ENCODE peak calls at places on chromosomes 11 and 22, in four cellular contexts. One of them, this sample, is unnamed.

GRCh38 chr22:44931077-44931540 is 78.7 kb downstream of the PHF21B start:
- DNase-seq in Calu3: no peak
- DNase-seq in dorsolateral prefrontal cortex: no peak
- DNase-seq in progenitor cell of endocrine pancreas: no peak
- DNase-seq in this sample: no peak

GRCh38 chr11:68430801-68431200 is 29.8 kb upstream of the PPP6R3 start:
- DNase-seq in Calu3: peak
- DNase-seq in progenitor cell of endocrine pancreas: no peak
- DNase-seq in dorsolateral prefrontal cortex: no peak
- DNase-seq in this sample: no peak

GRCh38 chr22:41682033-41682807 is 6.4 kb downstream of the SNU13 start:
- DNase-seq in progenitor cell of endocrine pancreas: peak
- DNase-seq in dorsolateral prefrontal cortex: peak
- DNase-seq in Calu3: peak
- DNase-seq in this sample: no peak

GRCh38 chr22:38193580-38193979 is 8.2 kb upstream of the MAFF start:
- DNase-seq in Calu3: no peak
- DNase-seq in dorsolateral prefrontal cortex: no peak
- DNase-seq in progenitor cell of endocrine pancreas: no peak
- DNase-seq in this sample: no peak

GRCh38 chr22:45970709-45971388 is 6.1 kb downstream of the WNT7B start:
- DNase-seq in progenitor cell of endocrine pancreas: no peak
- DNase-seq in Calu3: no peak
- DNase-seq in dorsolateral prefrontal cortex: no peak
- DNase-seq in this sample: no peak

GRCh38 chr11:94632356-94632755 is 65.2 kb downstream of the PIWIL4 start:
- DNase-seq in Calu3: no peak
- DNase-seq in dorsolateral prefrontal cortex: no peak
- DNase-seq in progenitor cell of endocrine pancreas: no peak
- DNase-seq in this sample: no peak

GRCh38 chr22:38236786-38237185 is 35.0 kb downstream of the MAFF start:
- DNase-seq in dorsolateral prefrontal cortex: no peak
- DNase-seq in progenitor cell of endocrine pancreas: no peak
- DNase-seq in Calu3: peak
- DNase-seq in this sample: no peak

GRCh38 chr11:101870510-101870909 is 44.3 kb upstream of the CEP126 start:
- DNase-seq in progenitor cell of endocrine pancreas: no peak
- DNase-seq in dorsolateral prefrontal cortex: no peak
- DNase-seq in Calu3: no peak
- DNase-seq in this sample: no peak

GRCh38 chr11:23755769-23756168 is 741.1 kb upstream of the LUZP2 start:
- DNase-seq in progenitor cell of endocrine pancreas: no peak
- DNase-seq in Calu3: no peak
- DNase-seq in dorsolateral prefrontal cortex: no peak
- DNase-seq in this sample: no peak

GRCh38 chr22:25048659-25049657 is 96.4 kb downstream of the KIAA1671 start:
- DNase-seq in Calu3: peak
- DNase-seq in progenitor cell of endocrine pancreas: peak
- DNase-seq in dorsolateral prefrontal cortex: peak
- DNase-seq in this sample: peak

GRCh38 chr11:225734-226453 is 10.2 kb downstream of the SIRT3 start:
- DNase-seq in progenitor cell of endocrine pancreas: no peak
- DNase-seq in Calu3: no peak
- DNase-seq in dorsolateral prefrontal cortex: peak
- DNase-seq in this sample: no peak

GRCh38 chr22:36298118-36298517 is 45.2 kb downstream of the APOL1 start:
- DNase-seq in dorsolateral prefrontal cortex: no peak
- DNase-seq in progenitor cell of endocrine pancreas: no peak
- DNase-seq in Calu3: no peak
- DNase-seq in this sample: no peak
- TF ChIP-seq CTCF in dorsolateral prefrontal cortex: no peak
- TF ChIP-seq CTCF in progenitor cell of endocrine pancreas: no peak
- TF ChIP-seq CTCF in Calu3: no peak
- TF ChIP-seq CTCF in this sample: no peak

GRCh38 chr11:28105869-28106268 is 2.1 kb downstream of the KIF18A start:
- DNase-seq in Calu3: no peak
- DNase-seq in progenitor cell of endocrine pancreas: no peak
- DNase-seq in dorsolateral prefrontal cortex: no peak
- DNase-seq in this sample: no peak

GRCh38 chr11:28108909-28109308 is 721 bp downstream of the METTL15 start:
- DNase-seq in dorsolateral prefrontal cortex: no peak
- DNase-seq in progenitor cell of endocrine pancreas: no peak
- DNase-seq in Calu3: no peak
- DNase-seq in this sample: no peak

GRCh38 chr11:28107331-28107725 is 628 bp downstream of the KIF18A start:
- DNase-seq in dorsolateral prefrontal cortex: no peak
- DNase-seq in progenitor cell of endocrine pancreas: no peak
- DNase-seq in Calu3: no peak
- DNase-seq in this sample: no peak

GRCh38 chr11:28106351-28107043 is 1.5 kb downstream of the KIF18A start:
- DNase-seq in progenitor cell of endocrine pancreas: no peak
- DNase-seq in dorsolateral prefrontal cortex: no peak
- DNase-seq in Calu3: no peak
- DNase-seq in this sample: no peak

GRCh38 chr11:28107726-28108618 is at the start of the genes KIF18A and METTL15:
- DNase-seq in Calu3: peak
- DNase-seq in progenitor cell of endocrine pancreas: peak
- DNase-seq in dorsolateral prefrontal cortex: peak
- DNase-seq in this sample: peak
- TF ChIP-seq CTCF in Calu3: no peak
- TF ChIP-seq CTCF in progenitor cell of endocrine pancreas: no peak
- TF ChIP-seq CTCF in dorsolateral prefrontal cortex: no peak
- TF ChIP-seq CTCF in this sample: no peak

GRCh38 chr11:65722261-65722660 is 1.7 kb upstream of the RNASEH2C start:
- DNase-seq in Calu3: no peak
- DNase-seq in dorsolateral prefrontal cortex: no peak
- DNase-seq in progenitor cell of endocrine pancreas: no peak
- DNase-seq in this sample: peak

GRCh38 chr11:65727865-65728264 is 7.3 kb upstream of the RNASEH2C start:
- DNase-seq in progenitor cell of endocrine pancreas: no peak
- DNase-seq in Calu3: no peak
- DNase-seq in dorsolateral prefrontal cortex: no peak
- DNase-seq in this sample: no peak

GRCh38 chr11:65726660-65727059 is 6.1 kb upstream of the RNASEH2C start:
- DNase-seq in dorsolateral prefrontal cortex: no peak
- DNase-seq in Calu3: no peak
- DNase-seq in progenitor cell of endocrine pancreas: no peak
- DNase-seq in this sample: no peak
- TF ChIP-seq CTCF in dorsolateral prefrontal cortex: no peak
- TF ChIP-seq CTCF in Calu3: no peak
- TF ChIP-seq CTCF in progenitor cell of endocrine pancreas: no peak
- TF ChIP-seq CTCF in this sample: no peak

GRCh38 chr11:96276836-96277235 is 66.2 kb downstream of the MAML2 start:
- DNase-seq in Calu3: no peak
- DNase-seq in progenitor cell of endocrine pancreas: no peak
- DNase-seq in dorsolateral prefrontal cortex: no peak
- DNase-seq in this sample: no peak
- TF ChIP-seq CTCF in Calu3: no peak
- TF ChIP-seq CTCF in progenitor cell of endocrine pancreas: no peak
- TF ChIP-seq CTCF in dorsolateral prefrontal cortex: no peak
- TF ChIP-seq CTCF in this sample: no peak

GRCh38 chr11:121104223-121104831 is 3.3 kb downstream of the TECTA start:
- DNase-seq in progenitor cell of endocrine pancreas: no peak
- DNase-seq in dorsolateral prefrontal cortex: no peak
- DNase-seq in Calu3: no peak
- DNase-seq in this sample: no peak
- TF ChIP-seq CTCF in progenitor cell of endocrine pancreas: peak
- TF ChIP-seq CTCF in dorsolateral prefrontal cortex: no peak
- TF ChIP-seq CTCF in Calu3: no peak
- TF ChIP-seq CTCF in this sample: peak

GRCh38 chr11:35554491-35555237 is 29.2 kb upstream of the PAMR1 start:
- DNase-seq in Calu3: no peak
- DNase-seq in dorsolateral prefrontal cortex: no peak
- DNase-seq in progenitor cell of endocrine pancreas: no peak
- DNase-seq in this sample: no peak
- TF ChIP-seq CTCF in Calu3: no peak
- TF ChIP-seq CTCF in dorsolateral prefrontal cortex: no peak
- TF ChIP-seq CTCF in progenitor cell of endocrine pancreas: peak
- TF ChIP-seq CTCF in this sample: no peak

GRCh38 chr22:21641795-21642583 is at the start of gene SDF2L1:
- DNase-seq in progenitor cell of endocrine pancreas: peak
- DNase-seq in Calu3: peak
- DNase-seq in dorsolateral prefrontal cortex: peak
- DNase-seq in this sample: peak

GRCh38 chr22:21640810-21641209 is 1.3 kb upstream of the SDF2L1 start:
- DNase-seq in Calu3: no peak
- DNase-seq in dorsolateral prefrontal cortex: no peak
- DNase-seq in progenitor cell of endocrine pancreas: no peak
- DNase-seq in this sample: no peak

GRCh38 chr22:21642584-21643448 is 714 bp downstream of the SDF2L1 start:
- DNase-seq in Calu3: peak
- DNase-seq in dorsolateral prefrontal cortex: peak
- DNase-seq in progenitor cell of endocrine pancreas: peak
- DNase-seq in this sample: no peak

GRCh38 chr22:21639359-21639758 is 2.7 kb upstream of the SDF2L1 start:
- DNase-seq in progenitor cell of endocrine pancreas: no peak
- DNase-seq in Calu3: no peak
- DNase-seq in dorsolateral prefrontal cortex: no peak
- DNase-seq in this sample: no peak

DNA sequence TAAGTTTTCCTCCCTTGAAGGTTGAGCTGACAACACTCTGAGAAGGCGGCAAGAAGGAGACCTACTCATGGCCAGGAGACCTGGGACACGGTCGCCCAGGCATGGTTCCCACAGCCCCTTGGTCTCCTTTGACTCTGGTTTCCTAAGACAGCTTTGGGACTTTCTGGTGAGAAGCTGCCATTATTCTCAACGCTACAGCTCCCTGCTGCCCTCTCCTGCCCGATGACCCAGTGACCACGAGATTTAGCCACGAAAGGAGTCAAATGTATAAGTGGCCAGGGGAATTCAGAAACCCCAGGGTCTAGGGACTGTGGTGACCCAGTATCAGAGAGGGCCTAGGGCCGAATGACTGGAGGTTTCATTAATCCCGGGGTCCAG is 696 bp upstream of the SDF2L1 start:
- DNase-seq in progenitor cell of endocrine pancreas: no peak
- DNase-seq in Calu3: peak
- DNase-seq in dorsolateral prefrontal cortex: peak
- DNase-seq in this sample: no peak
- TF ChIP-seq CTCF in progenitor cell of endocrine pancreas: peak
- TF ChIP-seq CTCF in Calu3: peak
- TF ChIP-seq CTCF in dorsolateral prefrontal cortex: no peak
- TF ChIP-seq CTCF in this sample: peak

GRCh38 chr22:49936018-49936972 is 17.9 kb downstream of the CRELD2 start:
- DNase-seq in dorsolateral prefrontal cortex: peak
- DNase-seq in Calu3: peak
- DNase-seq in progenitor cell of endocrine pancreas: no peak
- DNase-seq in this sample: no peak
- TF ChIP-seq CTCF in dorsolateral prefrontal cortex: no peak
- TF ChIP-seq CTCF in Calu3: no peak
- TF ChIP-seq CTCF in progenitor cell of endocrine pancreas: no peak
- TF ChIP-seq CTCF in this sample: no peak

DNA sequence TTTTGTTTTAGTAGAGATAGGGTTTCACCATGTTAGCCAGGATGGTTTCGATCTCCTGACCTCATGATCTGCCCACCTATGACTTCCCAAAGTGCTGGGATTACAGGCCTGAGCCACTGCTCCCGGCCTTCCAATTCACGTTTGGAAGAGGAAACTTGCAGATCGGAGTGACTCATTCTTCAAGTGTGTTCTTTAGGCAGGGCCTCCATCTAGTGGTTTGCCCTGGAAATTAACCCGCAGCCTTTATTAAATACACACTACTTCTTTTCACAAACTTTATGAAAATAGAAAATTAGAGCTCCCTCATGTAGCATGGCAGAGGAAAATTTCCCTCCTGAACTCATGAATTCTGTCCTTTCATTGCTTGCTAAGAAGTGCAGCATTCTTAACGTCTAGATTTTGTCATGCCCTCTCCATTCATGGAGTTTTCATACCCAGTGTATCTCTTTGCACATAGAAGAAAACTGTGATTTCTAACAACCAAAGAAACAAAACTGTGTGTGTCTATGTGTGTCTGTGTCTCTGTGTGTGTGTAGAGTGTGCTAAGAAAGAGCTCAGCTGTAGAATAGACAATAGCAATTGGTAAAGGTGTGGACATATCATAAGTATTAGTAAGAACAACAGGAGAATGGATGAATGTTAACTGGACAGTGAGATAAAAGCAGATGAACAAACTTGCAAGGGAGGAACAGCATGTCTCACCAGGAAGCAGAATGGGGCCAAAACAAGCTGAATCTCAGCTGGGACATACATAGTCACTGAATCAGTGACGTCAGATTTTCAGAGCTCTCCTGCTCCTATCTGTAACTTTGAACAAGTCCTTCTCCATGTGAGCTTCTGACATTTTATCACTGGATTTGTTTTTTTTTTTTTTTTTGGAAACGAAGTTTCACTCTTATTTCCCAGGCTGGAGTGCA is 118.4 kb downstream of the BBOX1 start:
- DNase-seq in dorsolateral prefrontal cortex: peak
- DNase-seq in progenitor cell of endocrine pancreas: peak
- DNase-seq in Calu3: peak
- DNase-seq in this sample: peak
- TF ChIP-seq CTCF in dorsolateral prefrontal cortex: peak
- TF ChIP-seq CTCF in progenitor cell of endocrine pancreas: peak
- TF ChIP-seq CTCF in Calu3: peak
- TF ChIP-seq CTCF in this sample: peak

This sample was measured in D721Med.